ENCODE peak calls at places on chromosomes 3 and 15, in four cellular contexts. H, A, S and N are unnamed samples.

GRCh38 chr15:59349715-59350420 is 22.8 kb downstream of the MYO1E start:
- DNase-seq in H (peak), A (peak), S (no peak), N (peak)

GRCh38 chr3:41265011-41265545 is 65.8 kb downstream of the CTNNB1 start:
- DNase-seq in H (no peak), A (peak), S (no peak), N (no peak)

GRCh38 chr15:57235865-57236264 is 140.4 kb upstream of the CGNL1 start:
- DNase-seq in H (peak), A (no peak), S (no peak), N (no peak)

GRCh38 chr3:127254730-127255129 is 33.1 kb downstream of the PRR20G start:
- DNase-seq in H (peak), A (peak), S (no peak), N (peak)

GRCh38 chr15:72836676-72837325 is 53.2 kb upstream of the ADPGK start:
- DNase-seq in H (no peak), A (no peak), S (no peak), N (no peak)

GRCh38 chr3:50604110-50604621 is 7.4 kb downstream of the CISH start:
- DNase-seq in H (no peak), A (no peak), S (no peak), N (no peak)

GRCh38 chr3:46381662-46382061 is 10.9 kb downstream of the CCR5 start:
- DNase-seq in H (no peak), A (no peak), S (no peak), N (no peak)

GRCh38 chr3:143121240-143122088 is 1.9 kb downstream of the CHST2 start:
- DNase-seq in H (peak), A (peak), S (peak), N (no peak)

GRCh38 chr15:58608129-58608590 is 141.3 kb downstream of the ADAM10 start:
- DNase-seq in H (no peak), A (no peak), S (no peak), N (no peak)

GRCh38 chr3:81910244-81910852 is 148.9 kb upstream of the GBE1 start:
- DNase-seq in H (peak), A (peak), S (no peak), N (peak)

GRCh38 chr3:128490650-128491070 is 2.3 kb downstream of the GATA2 start:
- DNase-seq in H (no peak), A (no peak), S (no peak), N (no peak)

GRCh38 chr3:143839980-143840379 is 8.3 kb downstream of the SLC9A9 start:
- DNase-seq in H (no peak), A (no peak), S (no peak), N (no peak)

GRCh38 chr3:121075191-121075590 is 167.2 kb downstream of the STXBP5L start:
- DNase-seq in H (no peak), A (no peak), S (no peak), N (no peak)

GRCh38 chr3:186691676-186692075 is 25.5 kb upstream of the KNG1 start:
- DNase-seq in H (no peak), A (no peak), S (no peak), N (no peak)

GRCh38 chr3:29525254-29525881 is 244.5 kb downstream of the RBMS3 start:
- DNase-seq in H (no peak), A (no peak), S (no peak), N (peak)

GRCh38 chr3:109136533-109136932 is at the start of gene C3orf85:
- DNase-seq in H (no peak), A (no peak), S (no peak), N (no peak)

GRCh38 chr3:126755866-126756265 is 51.8 kb downstream of the CHCHD6 start:
- DNase-seq in H (no peak), A (no peak), S (no peak), N (no peak)

GRCh38 chr15:70596354-70597055 is 166.9 kb downstream of the UACA start:
- DNase-seq in H (no peak), A (peak), S (no peak), N (peak)

GRCh38 chr3:98695816-98696215 is 67.3 kb upstream of the ST3GAL6 start:
- DNase-seq in H (no peak), A (no peak), S (no peak), N (no peak)

GRCh38 chr3:145798005-145798404 is 363.0 kb downstream of the PLOD2 start:
- DNase-seq in H (no peak), A (no peak), S (no peak), N (no peak)

GRCh38 chr3:124837730-124838186 is 49.4 kb downstream of the ITGB5 start:
- DNase-seq in H (peak), A (peak), S (no peak), N (peak)

GRCh38 chr15:25862469-25863066 is 559 bp downstream of the ATP10A start:
- DNase-seq in H (no peak), A (no peak), S (peak), N (no peak)

GRCh38 chr3:28745436-28745835 is 396.8 kb upstream of the AZI2 start:
- DNase-seq in H (no peak), A (no peak), S (no peak), N (no peak)

GRCh38 chr15:54131410-54131809 is 153.2 kb downstream of the UNC13C start:
- DNase-seq in H (no peak), A (no peak), S (no peak), N (no peak)

GRCh38 chr3:25454411-25454927 is 26.4 kb downstream of the RARB start:
- DNase-seq in H (no peak), A (no peak), S (no peak), N (no peak)

GRCh38 chr3:43391621-43392020 is 105.3 kb downstream of the SNRK start:
- DNase-seq in H (no peak), A (no peak), S (no peak), N (no peak)

GRCh38 chr3:194671511-194671899 is 486 bp downstream of the LSG1 start:
- DNase-seq in H (peak), A (peak), S (no peak), N (peak)

GRCh38 chr15:101055411-101055810 is 136.3 kb downstream of the LRRK1 start:
- DNase-seq in H (no peak), A (no peak), S (peak), N (no peak)

GRCh38 chr3:127748754-127749327 is 73.5 kb downstream of the MGLL start:
- DNase-seq in H (no peak), A (no peak), S (no peak), N (no peak)

GRCh38 chr3:45841380-45841700 is 579 bp downstream of the LZTFL1 start:
- DNase-seq in H (peak), A (no peak), S (no peak), N (peak)

GRCh38 chr15:77143191-77143590 is 72.3 kb upstream of the TSPAN3 start:
- DNase-seq in H (no peak), A (no peak), S (no peak), N (no peak)

GRCh38 chr15:34353627-34354026 is 10.5 kb downstream of the NUTM1 start:
- DNase-seq in H (no peak), A (no peak), S (no peak), N (no peak)

DNA sequence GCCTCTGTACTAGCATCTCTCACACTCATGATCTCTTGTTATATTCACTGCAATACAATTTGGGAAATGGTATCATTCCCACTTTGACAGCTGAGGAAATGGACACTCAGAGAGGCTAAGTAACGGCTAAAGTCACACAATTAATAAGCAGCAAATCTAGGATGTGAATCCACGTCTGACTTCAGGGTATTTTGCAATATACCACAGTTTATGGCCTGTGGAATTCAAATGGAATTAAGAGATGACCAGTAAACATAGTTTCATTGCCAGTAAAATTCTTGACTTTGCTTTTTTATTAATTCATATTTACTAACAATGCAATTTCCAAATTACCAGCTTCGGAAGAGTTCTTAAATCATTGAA is 61.1 kb downstream of the CCNL1 start:
- DNase-seq in H (no peak), A (no peak), S (no peak), N (no peak)
- TF ChIP-seq RNF2 in H (no peak), A (no peak), S (no peak), N (no peak)

GRCh38 chr3:158642474-158643210 is 1.7 kb upstream of the GFM1 start:
- DNase-seq in H (peak), A (no peak), S (no peak), N (no peak)
- TF ChIP-seq RNF2 in H (no peak), A (no peak), S (no peak), N (no peak)

GRCh38 chr3:171876651-171877272 is 33.6 kb downstream of the TMEM212 start:
- DNase-seq in H (peak), A (no peak), S (no peak), N (no peak)

GRCh38 chr3:171878441-171879225 is 35.5 kb downstream of the TMEM212 start:
- DNase-seq in H (no peak), A (no peak), S (no peak), N (peak)

GRCh38 chr3:171880471-171880870 is 37.3 kb downstream of the TMEM212 start:
- DNase-seq in H (no peak), A (no peak), S (no peak), N (no peak)

GRCh38 chr3:171875923-171876412 is 32.8 kb downstream of the TMEM212 start:
- DNase-seq in H (no peak), A (no peak), S (no peak), N (peak)

GRCh38 chr3:171879472-171879871 is 36.3 kb downstream of the TMEM212 start:
- DNase-seq in H (no peak), A (no peak), S (no peak), N (peak)
- TF ChIP-seq RNF2 in H (no peak), A (no peak), S (no peak), N (no peak)

GRCh38 chr15:41661078-41661528 is 898 bp downstream of the MGA start:
- DNase-seq in H (peak), A (no peak), S (no peak), N (no peak)
- TF ChIP-seq RNF2 in H (no peak), A (no peak), S (no peak), N (no peak)

GRCh38 chr15:62469874-62470688 is 305.0 kb upstream of the C2CD4B start:
- DNase-seq in H (no peak), A (no peak), S (no peak), N (peak)
- TF ChIP-seq RNF2 in H (no peak), A (no peak), S (no peak), N (no peak)

GRCh38 chr3:48018841-48019240 is 2.6 kb upstream of the MAP4 start:
- DNase-seq in H (no peak), A (no peak), S (no peak), N (peak)
- TF ChIP-seq RNF2 in H (no peak), A (no peak), S (no peak), N (no peak)

GRCh38 chr15:65101418-65101890 is 13.5 kb downstream of the UBAP1L start:
- DNase-seq in H (peak), A (peak), S (peak), N (peak)
- TF ChIP-seq RNF2 in H (no peak), A (no peak), S (no peak), N (no peak)